ENCODE peak calls at places on chromosomes 11 and 22, in nine cellular contexts. W is hypothalamus; I is fibroblast of pulmonary artery; R is fibroblast of mammary gland; T is kidney glomerular epithelial cell; J is activated CD4-positive, alpha-beta T cell treated with anti-CD3 and anti-CD28 coated beads for 48 hours; H is stimulated activated CD8-positive, alpha-beta memory T cell treated with anti-CD3 and anti-CD28 coated beads, Interleukin-7, amount 100 ng/mL, for 4 hours; D is lung microvascular endothelial cell; E is NCI-H748 treated with DMSO at 0.1 percent for 48 hours. V is an unnamed sample.

GRCh38 chr22:38068641-38069371 is 11.6 kb downstream of the PICK1 start:
- DNase-seq in W (no peak), I (no peak), R (no peak), T (no peak), J (no peak), H (no peak), D (no peak), E (no peak), V (no peak)

GRCh38 chr11:116144387-116144958 is 628.3 kb downstream of the BUD13 start:
- DNase-seq in W (no peak), I (no peak), R (no peak), T (no peak), J (no peak), H (no peak), D (no peak), E (no peak), V (no peak)

GRCh38 chr11:70079691-70080090 is 1.6 kb downstream of the ANO1 start:
- DNase-seq in W (no peak), I (no peak), R (no peak), T (no peak), J (no peak), H (no peak), D (no peak), E (no peak), V (no peak)

GRCh38 chr11:14347991-14348390 is 11.0 kb downstream of the RRAS2 start:
- DNase-seq in W (no peak), I (no peak), R (no peak), T (no peak), J (no peak), H (no peak), D (no peak), E (peak; percentile 8), V (peak; percentile 24)

GRCh38 chr11:74691755-74692154 is 39.5 kb downstream of the CHRDL2 start:
- DNase-seq in W (no peak), I (no peak), R (no peak), T (no peak), J (no peak), H (no peak), D (no peak), E (no peak), V (no peak)

GRCh38 chr22:44023404-44024287 is 456 bp upstream of the PARVB start:
- DNase-seq in W (no peak), I (no peak), R (peak; percentile 34), T (peak; percentile 14), J (peak; percentile 50), H (peak; percentile 33), D (peak; percentile 43), E (no peak), V (peak; percentile 26)

GRCh38 chr11:69122642-69123431 is 32.9 kb upstream of the SMIM38 start:
- DNase-seq in W (no peak), I (peak; percentile 62), R (peak; percentile 31), T (peak; percentile 90), J (peak; percentile 83), H (peak; percentile 81), D (peak; percentile 59), E (no peak), V (no peak)

GRCh38 chr22:42269407-42270177 is 861 bp downstream of the TCF20 start:
- DNase-seq in W (no peak), I (peak; percentile 14), R (no peak), T (no peak), J (peak; percentile 81), H (peak; percentile 64), D (peak; percentile 18), E (peak; percentile 51), V (peak; percentile 28)

GRCh38 chr11:19931141-19931767 is 218.6 kb downstream of the NAV2 start:
- DNase-seq in W (no peak), I (peak; percentile 31), R (peak; percentile 82), T (no peak), J (no peak), H (no peak), D (no peak), E (no peak), V (no peak)

GRCh38 chr11:124970925-124971324 is 16.9 kb downstream of the CCDC15 start:
- DNase-seq in W (no peak), I (peak; percentile 62), R (peak; percentile 48), T (no peak), J (no peak), H (no peak), D (peak; percentile 61), E (no peak), V (no peak)